ENCODE peak calls at places on chromosome 14, in five cellular contexts. Y is stimulated activated CD4-positive, alpha-beta T cell treated with anti-CD3 and anti-CD28 coated beads, Interleukin-12 subunit alpha, Interleukin-12 subunit beta, amount 100 ng/mL, for 48 hours; G is activated CD4-positive, CD25-positive, alpha-beta regulatory T cell; T is Peyer's patch; N is hippocampal formation. A is an unnamed sample.

GRCh38 chr14:89618821-89619551 is 202.0 kb upstream of the FOXN3 start:
- DNase-seq in Y (no peak), T (peak), G (no peak), N (peak), A (peak)

GRCh38 chr14:100575266-100575995 is 11.8 kb downstream of the BEGAIN start:
- DNase-seq in N (no peak), Y (no peak), G (no peak), T (no peak), A (no peak)

GRCh38 chr14:102316048-102316745 is 3.3 kb upstream of the ZNF839 start:
- DNase-seq in Y (no peak), T (no peak), G (no peak), N (no peak), A (no peak)

GRCh38 chr14:92861856-92862807 is 60.8 kb upstream of the CHGA start:
- DNase-seq in N (no peak), G (no peak), Y (no peak), T (no peak), A (no peak)

GRCh38 chr14:32075636-32076277 is 1.3 kb upstream of the ARHGAP5 start:
- DNase-seq in N (no peak), Y (peak), T (no peak), G (peak), A (no peak)

GRCh38 chr14:51165415-51165814 is 70.5 kb upstream of the TRIM9 start:
- DNase-seq in N (no peak), T (no peak), G (no peak), Y (no peak), A (no peak)

GRCh38 chr14:102262894-102263462 is 42.0 kb downstream of the MOK start:
- DNase-seq in Y (no peak), N (no peak), G (no peak), T (no peak), A (no peak)

GRCh38 chr14:93984070-93984469 is 7.7 kb upstream of the ASB2 start:
- DNase-seq in T (no peak), G (no peak), Y (no peak), N (no peak), A (no peak)

GRCh38 chr14:34356267-34356660 is 105.8 kb downstream of the SPTSSA start:
- DNase-seq in T (no peak), Y (no peak), G (no peak), N (no peak), A (no peak)

GRCh38 chr14:33509927-33510535 is 440.8 kb downstream of the EGLN3 start:
- DNase-seq in G (no peak), N (no peak), Y (no peak), T (no peak), A (no peak)

GRCh38 chr14:33776871-33777270 is 174.0 kb downstream of the EGLN3 start:
- DNase-seq in Y (no peak), T (no peak), G (no peak), N (no peak), A (no peak)

GRCh38 chr14:106210650-106211049 is 684.3 kb downstream of the TMEM121 start:
- DNase-seq in T (peak), N (no peak), G (no peak), Y (no peak), A (no peak)

GRCh38 chr14:26597136-26598080 is at the start of gene NOVA1:
- DNase-seq in G (no peak), T (no peak), N (peak), Y (no peak), A (no peak)

GRCh38 chr14:72961579-72962335 is 35.5 kb downstream of the DCAF4 start:
- DNase-seq in Y (no peak), T (no peak), N (no peak), G (no peak), A (no peak)

A was measured in memory B cell.